ENCODE peak calls at places on chromosomes 3 and 15, in ten cellular contexts. Y, S, N, G, B, V, Z, D, A and T are unnamed samples.

GRCh38 chr3:25849641-25850040 is 59.8 kb downstream of the OXSM start:
- DNase-seq in Y (peak), S (no peak), N (no peak), G (peak), B (no peak), V (no peak), Z (no peak), D (peak), A (no peak), T (peak)

GRCh38 chr3:179309225-179310109 is 13.4 kb upstream of the ZNF639 start:
- DNase-seq in Y (no peak), S (no peak), N (no peak), G (no peak), B (no peak), V (no peak), Z (no peak), D (no peak), A (no peak), T (no peak)

GRCh38 chr15:43735402-43735801 is 10.8 kb upstream of the PDIA3 start:
- DNase-seq in Y (no peak), S (no peak), N (no peak), G (no peak), B (no peak), V (no peak), Z (no peak), D (no peak), A (no peak), T (no peak)

GRCh38 chr3:85737846-85738245 is 779.1 kb downstream of the CADM2 start:
- DNase-seq in Y (peak), S (no peak), N (no peak), G (peak), B (no peak), V (no peak), Z (no peak), D (no peak), A (no peak), T (no peak)

GRCh38 chr3:196073188-196073838 is 8.6 kb downstream of the TFRC start:
- DNase-seq in Y (peak), S (peak), N (peak), G (peak), B (peak), V (no peak), Z (peak), D (peak), A (no peak), T (peak)

GRCh38 chr3:72488736-72489030 is 359.6 kb downstream of the SHQ1 start:
- DNase-seq in Y (peak), S (no peak), N (no peak), G (peak), B (no peak), V (no peak), Z (no peak), D (peak), A (peak), T (peak)

GRCh38 chr3:83913381-83913780 is 1045.4 kb upstream of the CADM2 start:
- DNase-seq in Y (no peak), S (no peak), N (no peak), G (no peak), B (no peak), V (no peak), Z (no peak), D (no peak), A (no peak), T (no peak)

GRCh38 chr15:71472699-71473098 is 337.7 kb upstream of the NR2E3 start:
- DNase-seq in Y (no peak), S (no peak), N (no peak), G (no peak), B (no peak), V (no peak), Z (no peak), D (no peak), A (no peak), T (no peak)

GRCh38 chr3:140441006-140441405 is 236.9 kb upstream of the TRIM42 start:
- DNase-seq in Y (peak), S (no peak), N (no peak), G (peak), B (no peak), V (no peak), Z (no peak), D (peak), A (peak), T (peak)

DNA sequence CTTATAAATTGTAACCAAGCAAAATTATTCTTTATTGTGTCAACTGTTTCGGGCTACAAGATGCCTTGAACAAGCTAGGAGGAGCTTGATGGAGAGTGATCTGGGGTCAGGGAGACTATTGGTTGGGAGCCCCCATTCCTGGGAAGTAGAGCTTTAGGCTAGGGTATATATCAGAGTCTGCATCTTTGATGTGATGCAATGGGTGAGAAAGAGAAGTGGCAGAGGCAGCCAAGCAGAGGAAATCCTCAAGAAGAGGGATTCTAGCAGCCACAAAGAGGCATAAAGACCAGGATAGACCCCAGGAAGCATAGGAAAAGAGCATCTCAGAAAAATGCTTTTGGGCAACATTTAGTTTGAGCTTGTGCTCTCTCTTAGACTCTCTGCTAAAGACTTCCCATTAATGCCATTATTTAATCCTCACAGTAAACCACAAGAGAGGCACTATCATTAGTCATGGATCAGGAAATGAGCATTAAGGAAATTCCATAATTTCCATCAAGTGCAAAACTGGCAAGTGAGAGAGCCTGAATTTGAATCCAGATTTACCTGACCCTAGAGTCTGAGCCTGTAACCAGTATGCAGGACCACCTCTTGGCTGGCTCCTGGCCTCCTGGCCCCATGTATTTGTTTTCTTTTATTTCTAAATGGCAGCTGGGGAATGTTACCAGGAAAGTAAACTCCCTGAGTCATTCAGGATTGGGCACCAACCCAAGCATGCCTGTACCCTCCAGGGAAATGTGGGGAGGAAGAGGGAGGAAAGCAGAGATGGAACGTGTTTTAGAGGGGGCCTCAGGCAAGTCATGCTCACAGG is 118.7 kb downstream of the RPL22L1 start:
- DNase-seq in Y (peak), S (peak), N (peak), G (peak), B (no peak), V (no peak), Z (no peak), D (peak), A (peak), T (peak)
- H3K4me3 ChIP-seq in Y (no peak), S (no peak), N (no peak), G (no peak), B (no peak), V (no peak), Z (no peak), D (no peak), A (no peak), T (no peak)

DNA sequence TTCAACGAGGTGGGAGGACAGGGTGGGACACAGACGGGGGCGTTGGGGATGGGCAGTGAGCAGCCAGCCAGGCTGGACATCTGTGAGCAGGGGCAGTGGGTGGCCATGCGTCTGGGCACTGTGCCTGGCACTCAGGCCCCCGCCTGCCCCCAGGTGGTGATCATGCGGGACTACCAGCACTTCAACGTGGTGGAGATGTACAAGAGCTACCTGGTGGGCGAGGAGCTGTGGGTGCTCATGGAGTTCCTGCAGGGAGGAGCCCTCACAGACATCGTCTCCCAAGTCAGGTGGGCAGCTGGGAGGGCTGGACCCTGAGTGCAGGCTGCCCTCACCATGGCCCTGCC is 10.2 kb downstream of the ANKRD63 start:
- DNase-seq in Y (no peak), S (peak), N (no peak), G (peak), B (no peak), V (no peak), Z (no peak), D (no peak), A (no peak), T (no peak)
- TF ChIP-seq CTCF in Y (no peak), S (no peak), N (no peak), G (peak), B (no peak), V (no peak), Z (no peak), D (peak), A (peak), T (peak)

GRCh38 chr3:129529436-129530210 is 1.2 kb downstream of the RHO start:
- DNase-seq in Y (no peak), S (no peak), N (no peak), G (no peak), B (no peak), V (no peak), Z (no peak), D (no peak), A (no peak), T (peak)
- H3K4me3 ChIP-seq in Y (no peak), S (no peak), N (no peak), G (no peak), B (no peak), V (no peak), Z (no peak), D (no peak), A (no peak), T (no peak)

DNA sequence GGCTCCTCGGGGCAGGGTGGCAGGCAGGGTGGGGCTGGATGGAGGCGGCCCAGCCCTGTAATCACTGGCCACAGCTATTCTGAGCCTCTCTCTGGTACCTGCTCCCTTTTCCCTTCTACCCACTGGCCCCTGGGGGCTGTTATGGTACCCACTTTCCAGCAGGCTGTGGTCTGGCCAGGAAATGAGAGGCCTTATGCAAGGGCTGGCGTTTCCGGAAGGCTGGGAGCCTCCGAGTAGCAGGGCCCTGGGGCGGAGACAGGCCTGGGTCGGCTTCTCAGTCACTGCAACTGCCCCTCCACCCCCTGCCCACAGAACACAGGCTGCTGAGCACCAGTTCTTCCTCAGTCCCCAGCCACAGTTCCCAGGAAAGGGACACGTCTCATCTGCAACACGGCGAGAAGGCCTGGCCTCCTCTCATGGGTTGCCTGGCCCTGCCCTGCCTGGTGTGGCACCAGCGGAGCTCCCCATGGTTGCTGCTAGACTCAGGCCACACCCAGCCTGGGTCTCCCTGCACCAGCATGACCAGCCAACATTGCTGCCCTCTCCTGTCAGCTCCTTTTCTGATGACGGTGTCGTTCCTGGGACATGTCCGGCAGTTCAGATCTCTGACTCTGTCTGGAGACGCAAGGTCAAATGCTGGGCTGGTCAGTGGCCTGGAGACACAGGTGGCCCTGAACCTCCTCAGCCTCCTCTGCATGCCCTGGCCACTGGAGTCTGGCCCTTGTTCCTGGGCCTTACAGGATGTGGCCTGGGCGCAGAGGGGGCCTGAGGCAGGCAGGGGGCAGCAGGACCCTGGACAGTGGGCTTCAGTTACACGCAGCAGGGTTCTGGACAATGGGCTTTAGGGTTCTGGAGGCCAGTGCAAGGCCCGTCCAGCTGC is 6.5 kb downstream of the CHST13 start:
- DNase-seq in Y (no peak), S (no peak), N (no peak), G (no peak), B (peak), V (no peak), Z (no peak), D (no peak), A (no peak), T (no peak)
- TF ChIP-seq CTCF in Y (no peak), S (no peak), N (no peak), G (no peak), B (no peak), V (no peak), Z (no peak), D (no peak), A (no peak), T (no peak)

GRCh38 chr15:47720555-47720954 is 3.2 kb downstream of the SEMA6D start:
- DNase-seq in Y (no peak), S (no peak), N (no peak), G (no peak), B (no peak), V (no peak), Z (no peak), D (peak), A (no peak), T (no peak)
- H3K4me3 ChIP-seq in Y (no peak), S (no peak), N (no peak), G (no peak), B (no peak), V (peak), Z (peak), D (no peak), A (no peak), T (no peak)

GRCh38 chr3:102466001-102466400 is 31.2 kb downstream of the ZPLD1 start:
- DNase-seq in Y (no peak), S (no peak), N (no peak), G (peak), B (no peak), V (no peak), Z (peak), D (no peak), A (no peak), T (peak)
- TF ChIP-seq CTCF in Y (no peak), S (no peak), N (no peak), G (peak), B (no peak), V (no peak), Z (no peak), D (peak), A (peak), T (peak)

DNA sequence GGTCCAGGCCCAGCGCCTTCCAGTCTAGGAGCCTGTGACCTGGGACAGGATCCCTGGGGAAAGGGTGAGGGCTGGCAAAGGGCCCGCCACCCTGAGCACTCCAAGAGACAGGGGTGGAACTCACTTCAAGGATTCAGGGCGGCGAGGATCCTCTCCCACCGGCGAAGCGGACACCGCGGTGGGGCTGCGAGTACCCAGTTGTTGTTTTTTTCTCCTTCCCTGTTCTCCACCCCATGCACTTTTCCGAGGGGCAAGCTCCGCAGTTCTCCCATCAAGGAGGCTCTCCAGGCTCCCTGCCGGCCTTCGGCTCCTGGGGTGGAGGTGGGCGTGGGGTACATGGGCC is 387 bp upstream of the PAQR5 start:
- DNase-seq in Y (no peak), S (no peak), N (no peak), G (no peak), B (no peak), V (no peak), Z (no peak), D (no peak), A (no peak), T (no peak)
- H3K4me3 ChIP-seq in Y (peak), S (no peak), N (peak), G (peak), B (no peak), V (peak), Z (peak), D (peak), A (peak), T (peak)

DNA sequence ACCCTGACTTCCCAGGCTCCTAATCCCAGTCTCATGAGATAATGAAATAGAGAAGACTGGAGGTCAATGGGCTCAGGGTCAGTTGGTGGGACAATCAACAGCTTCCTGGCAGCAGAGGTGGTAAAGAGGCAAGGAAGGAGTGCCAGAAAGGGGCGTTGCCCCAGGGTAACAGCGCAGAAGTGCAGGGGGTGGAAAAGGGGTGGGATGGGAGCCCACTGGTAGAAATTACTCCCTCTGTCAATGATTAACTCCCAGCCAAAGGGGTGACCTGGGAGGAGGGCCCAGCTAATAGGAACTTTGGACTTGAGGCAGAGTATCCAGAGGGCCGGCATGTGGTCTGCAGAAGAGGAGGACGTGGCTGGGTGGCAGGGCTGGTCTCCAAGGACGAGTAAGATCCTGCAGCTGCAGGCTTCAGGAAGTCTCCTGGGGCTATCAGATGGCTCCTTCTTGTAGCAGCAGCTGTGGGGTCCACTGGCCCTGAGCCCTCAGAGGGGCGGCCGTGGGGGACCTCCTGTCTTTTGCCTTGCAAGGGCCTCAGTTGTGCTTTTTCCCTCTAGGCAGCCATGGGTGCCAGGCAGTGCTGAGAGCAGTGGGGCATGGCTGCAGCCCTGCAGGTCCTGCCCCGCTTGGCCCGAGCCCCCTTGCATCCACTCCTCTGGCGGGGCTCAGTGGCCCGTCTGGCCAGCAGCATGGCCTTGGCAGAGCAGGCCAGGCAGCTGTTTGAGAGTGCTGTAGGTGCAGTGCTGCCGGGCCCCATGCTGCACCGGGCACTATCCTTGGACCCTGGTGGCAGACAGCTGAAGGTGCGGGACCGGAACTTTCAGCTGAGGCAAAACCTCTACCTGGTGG is 2.3 kb downstream of the GLYCTK start:
- DNase-seq in Y (no peak), S (no peak), N (no peak), G (no peak), B (peak), V (peak), Z (no peak), D (no peak), A (no peak), T (no peak)
- TF ChIP-seq CTCF in Y (no peak), S (no peak), N (no peak), G (no peak), B (no peak), V (no peak), Z (no peak), D (no peak), A (peak), T (peak)

DNA sequence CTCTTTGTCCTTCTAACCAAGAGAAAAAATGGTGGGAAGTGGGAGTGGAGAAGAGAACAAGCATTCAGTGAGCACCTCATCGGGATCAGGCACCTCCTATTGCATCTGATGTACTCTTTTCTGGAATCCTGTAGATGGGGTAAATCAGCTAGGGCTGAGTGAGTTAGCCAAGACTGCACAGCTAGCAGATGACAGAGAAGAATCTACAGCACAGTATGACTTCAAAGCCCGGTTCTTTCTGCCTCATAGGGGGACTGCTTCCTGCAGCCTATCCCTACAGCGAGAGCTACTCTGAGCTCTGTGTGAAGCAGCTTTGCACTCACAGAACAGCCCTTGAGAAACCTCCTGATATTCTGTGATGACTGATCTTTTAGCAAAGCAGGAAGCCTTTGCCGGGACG is 275.2 kb upstream of the MEIS2 start:
- DNase-seq in Y (no peak), S (no peak), N (no peak), G (no peak), B (no peak), V (no peak), Z (peak), D (no peak), A (no peak), T (no peak)
- H3K4me3 ChIP-seq in Y (no peak), S (no peak), N (no peak), G (no peak), B (no peak), V (no peak), Z (no peak), D (no peak), A (no peak), T (no peak)